ENCODE peak calls at places on chromosomes 6 and 20, in six cellular contexts. C is HFFc6, E is progenitor cell of endocrine pancreas, T is pancreas, F is cardiac muscle cell, L is kidney epithelial cell. P is an unnamed sample.

GRCh38 chr6:35736293-35736894 is 438 bp upstream of the ARMC12 start:
- DNase-seq in C (peak), E (peak), T (peak), F (peak), L (no peak), P (peak)

GRCh38 chr6:108699290-108700041 is 138.7 kb downstream of the FOXO3 start:
- DNase-seq in C (no peak), E (no peak), T (no peak), F (peak), L (no peak), P (no peak)

GRCh38 chr6:5764401-5764955 is 242.2 kb downstream of the NRN1 start:
- DNase-seq in C (peak), E (no peak), T (no peak), F (peak), L (no peak), P (no peak)

GRCh38 chr6:35396991-35397390 is 54.6 kb downstream of the PPARD start:
- DNase-seq in C (peak), E (no peak), T (peak), F (no peak), L (no peak), P (no peak)

GRCh38 chr6:169959129-169960002 is 207.9 kb downstream of the ERMARD start:
- DNase-seq in C (no peak), E (no peak), T (peak), F (no peak), L (no peak), P (no peak)

GRCh38 chr6:23179994-23180393 is 610.6 kb downstream of the HDGFL1 start:
- DNase-seq in C (no peak), E (no peak), T (no peak), F (no peak), L (no peak), P (no peak)

GRCh38 chr6:3282461-3283236 is 23.9 kb downstream of the PSMG4 start:
- DNase-seq in C (no peak), E (no peak), T (no peak), F (no peak), L (no peak), P (no peak)

GRCh38 chr6:163688971-163689370 is 274.5 kb downstream of the QKI start:
- DNase-seq in C (no peak), E (no peak), T (no peak), F (no peak), L (no peak), P (no peak)

GRCh38 chr20:20837574-20838021 is 125.2 kb upstream of the RALGAPA2 start:
- DNase-seq in C (peak), E (peak), T (peak), F (peak), L (no peak), P (peak)

GRCh38 chr6:33947047-33947446 is 143.2 kb upstream of the MLN start:
- DNase-seq in C (no peak), E (no peak), T (no peak), F (no peak), L (no peak), P (no peak)

GRCh38 chr6:131183427-131184095 is 48.3 kb downstream of the AKAP7 start:
- DNase-seq in C (no peak), E (no peak), T (no peak), F (no peak), L (no peak), P (no peak)

GRCh38 chr6:166490671-166491500 is 95.6 kb downstream of the RAMACL start:
- DNase-seq in C (no peak), E (no peak), T (no peak), F (peak), L (peak), P (no peak)

DNA sequence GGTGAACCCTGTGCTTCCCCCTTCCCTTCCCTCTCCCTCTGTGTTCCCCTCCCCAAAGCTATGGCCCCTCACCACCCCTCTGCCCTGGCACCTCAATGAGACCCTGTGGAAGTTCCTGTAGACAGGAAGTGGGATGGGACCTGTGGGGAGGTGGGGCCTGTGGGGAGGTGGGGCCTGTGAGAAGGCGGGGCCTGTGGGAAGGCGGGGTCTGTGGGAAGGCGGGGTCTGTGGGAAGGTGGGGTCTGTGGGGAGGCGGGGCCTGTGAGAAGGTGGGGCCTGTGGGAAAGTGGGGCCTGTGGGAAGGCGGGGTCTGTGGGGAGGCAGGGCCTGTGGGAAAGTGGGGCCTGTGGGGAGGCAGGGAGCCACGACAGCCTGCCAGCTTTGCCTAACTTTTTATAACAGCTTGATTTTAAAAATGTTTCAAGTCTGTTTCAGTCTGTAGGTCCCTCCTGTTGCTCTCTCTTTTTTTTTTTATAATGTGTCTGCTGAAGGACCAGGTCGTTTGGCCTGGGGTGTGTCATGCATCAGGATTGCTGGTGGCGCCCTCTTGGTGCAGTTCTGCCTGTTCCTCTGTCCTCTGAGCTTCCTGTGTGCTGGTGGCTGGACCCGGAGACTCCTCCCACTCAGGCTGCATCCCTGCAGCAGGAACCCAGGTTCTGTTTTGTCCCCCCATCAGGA is 70.5 kb upstream of the SLCO4A1 start:
- DNase-seq in C (no peak), E (no peak), T (no peak), F (no peak), L (no peak), P (no peak)
- TF ChIP-seq CTCF in C (no peak), E (no peak), T (no peak), F (no peak), L (no peak), P (peak)

DNA sequence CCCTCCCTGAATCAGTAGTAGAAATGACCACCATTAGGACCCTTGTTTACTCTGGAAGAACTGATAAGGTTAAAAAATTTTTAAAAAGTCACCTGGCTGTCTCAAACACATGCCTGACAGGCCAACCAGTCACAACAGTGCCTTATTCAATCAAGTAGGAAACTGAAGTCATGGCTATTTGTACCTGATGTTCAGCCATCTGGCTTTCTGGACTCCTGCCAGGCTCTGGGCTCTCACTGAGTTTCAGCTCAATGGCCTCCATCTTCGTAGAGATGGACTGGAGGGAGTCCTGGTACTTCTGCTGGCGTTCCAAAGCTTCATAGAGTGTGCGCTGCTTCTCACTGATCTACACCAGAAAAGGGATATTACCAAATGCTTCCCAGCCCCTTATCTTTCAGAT is 343.8 kb downstream of the SYNE1 start:
- DNase-seq in C (no peak), E (no peak), T (peak), F (no peak), L (no peak), P (no peak)
- TF ChIP-seq CTCF in C (no peak), E (no peak), T (no peak), F (no peak), L (no peak), P (no peak)

GRCh38 chr20:22101606-22102005 is 396.1 kb downstream of the PAX1 start:
- DNase-seq in C (no peak), E (no peak), T (no peak), F (no peak), L (no peak), P (no peak)

DNA sequence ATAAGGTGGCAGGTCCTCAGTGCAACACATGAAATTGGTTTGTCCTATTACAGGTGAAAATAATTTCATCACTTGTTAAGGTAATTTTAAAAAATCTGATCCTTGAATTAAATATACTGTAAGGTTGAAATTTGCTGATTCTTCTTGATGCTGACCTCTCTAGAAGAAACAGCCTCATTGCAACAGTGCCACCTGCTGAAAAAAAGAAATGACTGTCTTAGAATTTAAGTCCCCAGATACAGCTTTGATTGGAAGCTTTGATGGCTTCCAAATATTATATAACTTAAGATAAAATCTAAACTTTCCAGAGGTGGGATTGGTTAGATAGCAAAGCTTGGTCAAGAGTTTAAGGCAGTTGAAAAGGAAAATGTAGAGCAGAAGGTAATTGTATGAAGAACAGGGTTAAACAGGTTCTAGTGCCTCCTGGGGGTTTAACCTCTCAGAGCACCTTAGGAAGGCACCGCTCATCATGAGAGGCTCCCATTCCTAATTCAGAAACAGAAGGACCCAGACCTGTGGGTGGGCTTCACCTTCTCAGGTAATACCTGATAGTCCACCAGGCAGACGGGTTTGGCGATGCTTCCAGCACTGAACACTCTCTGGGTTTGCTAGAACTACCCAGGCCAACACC is 401.0 kb downstream of the PAX1 start:
- DNase-seq in C (no peak), E (no peak), T (no peak), F (no peak), L (no peak), P (no peak)
- TF ChIP-seq CTCF in C (peak), E (peak), T (peak), F (no peak), L (peak), P (peak)

GRCh38 chr6:160691617-160692016 is 10.4 kb upstream of the PLG start:
- DNase-seq in C (no peak), E (no peak), T (no peak), F (no peak), L (no peak), P (no peak)

GRCh38 chr6:160697826-160698225 is 4.2 kb upstream of the PLG start:
- DNase-seq in C (no peak), E (no peak), T (no peak), F (no peak), L (no peak), P (no peak)

GRCh38 chr6:160690458-160690857 is 11.6 kb upstream of the PLG start:
- DNase-seq in C (no peak), E (no peak), T (no peak), F (no peak), L (no peak), P (no peak)

GRCh38 chr6:160692369-160692959 is 9.6 kb upstream of the PLG start:
- DNase-seq in C (no peak), E (no peak), T (no peak), F (no peak), L (no peak), P (no peak)
- TF ChIP-seq CTCF in C (no peak), E (no peak), T (no peak), F (no peak), L (no peak), P (peak)

GRCh38 chr20:31739550-31739863 is 417 bp downstream of the TPX2 start:
- DNase-seq in C (no peak), E (no peak), T (no peak), F (no peak), L (no peak), P (no peak)

GRCh38 chr20:31740208-31740607 is 1.1 kb downstream of the TPX2 start:
- DNase-seq in C (peak), E (no peak), T (no peak), F (peak), L (no peak), P (no peak)

GRCh38 chr20:31740656-31741323 is 1.7 kb downstream of the TPX2 start:
- DNase-seq in C (no peak), E (no peak), T (no peak), F (no peak), L (no peak), P (no peak)

DNA sequence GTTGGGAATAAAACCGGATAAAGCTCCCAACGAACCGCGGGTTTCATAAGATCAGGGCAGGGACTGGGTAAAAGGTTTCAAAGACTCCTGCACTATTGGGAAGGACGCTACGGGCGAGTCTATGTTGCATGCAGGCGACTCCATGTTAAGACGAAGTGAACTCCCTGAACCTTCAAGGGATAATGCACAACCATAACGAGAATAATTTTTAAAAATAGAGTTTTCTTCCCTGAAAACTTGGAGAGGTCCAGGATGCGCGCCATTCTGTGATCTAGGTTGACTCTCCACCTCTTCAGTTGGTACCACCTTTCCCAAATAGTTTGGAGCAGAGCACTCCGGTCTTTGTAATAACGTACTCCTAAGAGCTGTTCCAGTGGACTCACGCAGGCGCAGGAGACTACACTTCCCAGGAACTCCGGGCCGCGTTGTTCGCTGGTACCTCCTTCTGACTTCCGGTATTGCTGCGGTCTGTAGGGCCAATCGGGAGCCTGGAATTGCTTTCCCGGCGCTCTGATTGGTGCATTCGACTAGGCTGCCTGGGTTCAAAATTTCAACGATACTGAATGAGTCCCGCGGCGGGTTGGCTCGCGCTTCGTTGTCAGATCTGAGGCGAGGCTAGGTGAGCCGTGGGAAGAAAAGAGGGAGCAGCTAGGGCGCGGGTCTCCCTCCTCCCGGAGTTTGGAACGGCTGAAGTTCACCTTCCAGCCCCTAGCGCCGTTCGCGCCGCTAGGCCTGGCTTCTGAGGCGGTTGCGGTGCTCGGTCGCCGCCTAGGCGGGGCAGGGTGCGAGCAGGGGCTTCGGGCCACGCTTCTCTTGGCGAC is at the start of gene TPX2:
- DNase-seq in C (peak), E (peak), T (peak), F (peak), L (peak), P (peak)
- TF ChIP-seq CTCF in C (peak), E (peak), T (no peak), F (peak), L (peak), P (peak)

GRCh38 chr6:21229061-21229460 is 364.5 kb upstream of the SOX4 start:
- DNase-seq in C (no peak), E (no peak), T (no peak), F (no peak), L (no peak), P (no peak)

GRCh38 chr6:21228411-21228810 is 365.1 kb upstream of the SOX4 start:
- DNase-seq in C (peak), E (no peak), T (no peak), F (no peak), L (no peak), P (no peak)

GRCh38 chr6:21230536-21230935 is 363.0 kb upstream of the SOX4 start:
- DNase-seq in C (no peak), E (no peak), T (no peak), F (no peak), L (no peak), P (no peak)

DNA sequence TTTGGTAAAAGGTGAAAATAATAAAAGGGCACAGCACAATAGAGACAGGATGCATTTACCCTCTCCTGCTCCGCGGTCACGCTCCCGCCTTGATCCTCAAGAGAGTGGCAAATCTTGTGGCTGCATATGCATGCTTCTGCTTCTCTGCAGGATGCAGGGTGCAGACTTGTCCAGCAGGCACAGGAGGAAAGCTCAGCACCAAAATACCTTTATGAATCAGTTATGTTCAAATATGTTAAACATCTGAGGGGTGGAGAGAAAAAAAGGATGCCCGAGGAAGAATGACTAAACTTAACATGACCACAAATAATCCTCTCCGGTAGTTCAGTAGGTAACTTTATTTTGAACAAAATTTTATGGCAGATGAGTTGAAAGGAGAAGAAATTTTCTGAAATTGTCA is 366.1 kb upstream of the SOX4 start:
- DNase-seq in C (peak), E (no peak), T (no peak), F (no peak), L (no peak), P (no peak)
- TF ChIP-seq CTCF in C (no peak), E (no peak), T (no peak), F (no peak), L (no peak), P (peak)

P was measured in neural crest cell.